ENCODE peak calls at places on chromosomes 11 and 22, in six cellular contexts. One of them, this sample, is unnamed. For H3K27me3, the result is how much of the 10 kb centered on the place peaks cover.

GRCh38 chr11:41851743-41852142 is 392.3 kb upstream of the LRRC4C start:
- DNase-seq in transverse colon: no peak
- DNase-seq in gastrocnemius medialis: no peak
- DNase-seq in MG63: no peak
- DNase-seq in effector memory CD4-positive, alpha-beta T cell: no peak
- DNase-seq in right cardiac atrium: no peak
- DNase-seq in this sample: no peak

GRCh38 chr11:116973270-116973669 is 125.0 kb downstream of the SIK3 start:
- DNase-seq in transverse colon: no peak
- DNase-seq in gastrocnemius medialis: no peak
- DNase-seq in MG63: no peak
- DNase-seq in effector memory CD4-positive, alpha-beta T cell: no peak
- DNase-seq in right cardiac atrium: no peak
- DNase-seq in this sample: no peak

GRCh38 chr11:96342131-96342970 is 644 bp downstream of the MAML2 start:
- DNase-seq in transverse colon: no peak
- DNase-seq in gastrocnemius medialis: no peak
- DNase-seq in MG63: no peak
- DNase-seq in effector memory CD4-positive, alpha-beta T cell: no peak
- DNase-seq in right cardiac atrium: no peak
- DNase-seq in this sample: no peak

GRCh38 chr22:42178910-42179495 is 48.4 kb upstream of the CYP2D6 start:
- DNase-seq in transverse colon: no peak
- DNase-seq in gastrocnemius medialis: no peak
- DNase-seq in MG63: no peak
- DNase-seq in effector memory CD4-positive, alpha-beta T cell: no peak
- DNase-seq in right cardiac atrium: no peak
- DNase-seq in this sample: no peak

GRCh38 chr11:43285826-43286225 is 26.0 kb upstream of the API5 start:
- DNase-seq in transverse colon: no peak
- DNase-seq in gastrocnemius medialis: no peak
- DNase-seq in MG63: no peak
- DNase-seq in effector memory CD4-positive, alpha-beta T cell: no peak
- DNase-seq in right cardiac atrium: no peak
- DNase-seq in this sample: no peak

GRCh38 chr22:48316876-48317250 is 1510.8 kb downstream of the BRD1 start:
- DNase-seq in transverse colon: no peak
- DNase-seq in gastrocnemius medialis: no peak
- DNase-seq in MG63: no peak
- DNase-seq in effector memory CD4-positive, alpha-beta T cell: no peak
- DNase-seq in right cardiac atrium: no peak
- DNase-seq in this sample: no peak

GRCh38 chr11:63592975-63593395 is 21.2 kb downstream of the PLAAT3 start:
- DNase-seq in transverse colon: peak
- DNase-seq in gastrocnemius medialis: no peak
- DNase-seq in MG63: no peak
- DNase-seq in effector memory CD4-positive, alpha-beta T cell: no peak
- DNase-seq in right cardiac atrium: no peak
- DNase-seq in this sample: peak

GRCh38 chr22:30314918-30315317 is 11.8 kb downstream of the TBC1D10A start:
- DNase-seq in transverse colon: no peak
- DNase-seq in gastrocnemius medialis: no peak
- DNase-seq in MG63: peak
- DNase-seq in effector memory CD4-positive, alpha-beta T cell: peak
- DNase-seq in right cardiac atrium: no peak
- DNase-seq in this sample: no peak

GRCh38 chr22:27468712-27469111 is 332.8 kb downstream of the MN1 start:
- DNase-seq in transverse colon: no peak
- DNase-seq in gastrocnemius medialis: no peak
- DNase-seq in MG63: no peak
- DNase-seq in effector memory CD4-positive, alpha-beta T cell: no peak
- DNase-seq in right cardiac atrium: no peak
- DNase-seq in this sample: no peak

GRCh38 chr22:27755521-27756211 is 45.9 kb downstream of the MN1 start:
- DNase-seq in transverse colon: no peak
- DNase-seq in gastrocnemius medialis: no peak
- DNase-seq in MG63: no peak
- DNase-seq in effector memory CD4-positive, alpha-beta T cell: no peak
- DNase-seq in right cardiac atrium: no peak
- DNase-seq in this sample: no peak

GRCh38 chr22:21038405-21038804 is 6.0 kb upstream of the SLC7A4 start:
- DNase-seq in transverse colon: no peak
- DNase-seq in gastrocnemius medialis: peak
- DNase-seq in MG63: no peak
- DNase-seq in effector memory CD4-positive, alpha-beta T cell: no peak
- DNase-seq in right cardiac atrium: peak
- DNase-seq in this sample: no peak

GRCh38 chr22:49208003-49208402 is 619.7 kb downstream of the BRD1 start:
- DNase-seq in transverse colon: no peak
- DNase-seq in gastrocnemius medialis: no peak
- DNase-seq in MG63: no peak
- DNase-seq in effector memory CD4-positive, alpha-beta T cell: no peak
- DNase-seq in right cardiac atrium: no peak
- DNase-seq in this sample: no peak

GRCh38 chr11:111245425-111245824 is at the start of gene POU2AF2:
- DNase-seq in transverse colon: no peak
- DNase-seq in gastrocnemius medialis: no peak
- DNase-seq in MG63: no peak
- DNase-seq in effector memory CD4-positive, alpha-beta T cell: no peak
- DNase-seq in right cardiac atrium: no peak
- DNase-seq in this sample: no peak

GRCh38 chr11:117423046-117423575 is 95.5 kb downstream of the CEP164 start:
- DNase-seq in transverse colon: no peak
- DNase-seq in gastrocnemius medialis: no peak
- DNase-seq in MG63: no peak
- DNase-seq in effector memory CD4-positive, alpha-beta T cell: no peak
- DNase-seq in right cardiac atrium: no peak
- DNase-seq in this sample: no peak

GRCh38 chr22:50140615-50141014 is 29.9 kb upstream of the PANX2 start:
- DNase-seq in transverse colon: no peak
- DNase-seq in gastrocnemius medialis: no peak
- DNase-seq in MG63: no peak
- DNase-seq in effector memory CD4-positive, alpha-beta T cell: no peak
- DNase-seq in right cardiac atrium: no peak
- DNase-seq in this sample: no peak

GRCh38 chr11:9232482-9232881 is 32.7 kb downstream of the DENND5A start:
- DNase-seq in transverse colon: no peak
- DNase-seq in gastrocnemius medialis: no peak
- DNase-seq in MG63: no peak
- DNase-seq in effector memory CD4-positive, alpha-beta T cell: no peak
- DNase-seq in right cardiac atrium: no peak
- DNase-seq in this sample: no peak

GRCh38 chr11:42462558-42463310 is 849.1 kb upstream of the API5 start:
- DNase-seq in transverse colon: no peak
- DNase-seq in gastrocnemius medialis: no peak
- DNase-seq in MG63: peak
- DNase-seq in effector memory CD4-positive, alpha-beta T cell: no peak
- DNase-seq in right cardiac atrium: no peak
- DNase-seq in this sample: peak

GRCh38 chr11:133162228-133162627 is 370.1 kb downstream of the OPCML start:
- DNase-seq in transverse colon: peak
- DNase-seq in gastrocnemius medialis: no peak
- DNase-seq in MG63: no peak
- DNase-seq in effector memory CD4-positive, alpha-beta T cell: no peak
- DNase-seq in right cardiac atrium: peak
- DNase-seq in this sample: no peak

GRCh38 chr11:88102595-88102929 is 72.7 kb downstream of the RAB38 start:
- DNase-seq in transverse colon: no peak
- DNase-seq in gastrocnemius medialis: no peak
- DNase-seq in MG63: no peak
- DNase-seq in effector memory CD4-positive, alpha-beta T cell: no peak
- DNase-seq in right cardiac atrium: no peak
- DNase-seq in this sample: no peak

GRCh38 chr22:43429426-43429825 is 17.6 kb downstream of the MPPED1 start:
- DNase-seq in transverse colon: no peak
- DNase-seq in gastrocnemius medialis: no peak
- DNase-seq in MG63: no peak
- DNase-seq in effector memory CD4-positive, alpha-beta T cell: no peak
- DNase-seq in right cardiac atrium: no peak
- DNase-seq in this sample: no peak

GRCh38 chr22:43427296-43428004 is 15.6 kb downstream of the MPPED1 start:
- DNase-seq in transverse colon: no peak
- DNase-seq in gastrocnemius medialis: no peak
- DNase-seq in MG63: no peak
- DNase-seq in effector memory CD4-positive, alpha-beta T cell: no peak
- DNase-seq in right cardiac atrium: no peak
- DNase-seq in this sample: no peak

GRCh38 chr22:43426816-43427215 is 15.0 kb downstream of the MPPED1 start:
- DNase-seq in transverse colon: no peak
- DNase-seq in gastrocnemius medialis: no peak
- DNase-seq in MG63: no peak
- DNase-seq in effector memory CD4-positive, alpha-beta T cell: no peak
- DNase-seq in right cardiac atrium: peak
- DNase-seq in this sample: no peak

GRCh38 chr22:43425976-43426785 is 14.4 kb downstream of the MPPED1 start:
- DNase-seq in transverse colon: no peak
- DNase-seq in gastrocnemius medialis: no peak
- DNase-seq in MG63: no peak
- DNase-seq in effector memory CD4-positive, alpha-beta T cell: no peak
- DNase-seq in right cardiac atrium: peak
- DNase-seq in this sample: no peak

DNA sequence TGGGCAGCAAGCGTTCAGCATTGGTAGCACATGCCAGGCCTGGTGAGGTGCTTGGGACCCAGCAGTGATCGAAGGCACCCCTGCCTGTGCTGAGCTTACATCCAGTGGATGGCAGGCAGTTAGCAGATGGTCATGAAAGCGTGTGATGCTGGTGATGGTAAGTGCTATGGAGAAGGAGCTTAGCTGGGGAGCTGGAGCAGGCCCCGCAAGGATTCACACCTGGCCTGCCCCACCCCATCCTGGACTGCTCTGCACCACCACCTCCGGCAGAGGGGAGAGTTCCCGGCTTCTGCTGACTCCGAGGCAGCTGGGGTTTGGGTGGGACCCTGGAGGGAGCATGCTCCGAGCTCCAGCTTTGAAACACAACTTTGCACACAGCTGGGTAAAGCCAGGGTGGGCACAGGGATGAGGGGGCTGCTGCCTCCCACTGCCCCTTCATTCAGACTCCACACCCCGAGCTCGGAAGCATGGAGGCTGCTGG is 16.2 kb downstream of the MPPED1 start:
- DNase-seq in transverse colon: no peak
- DNase-seq in gastrocnemius medialis: no peak
- DNase-seq in MG63: no peak
- DNase-seq in effector memory CD4-positive, alpha-beta T cell: no peak
- DNase-seq in right cardiac atrium: no peak
- DNase-seq in this sample: no peak
- H3K27me3 ChIP-seq in transverse colon: under half
- H3K27me3 ChIP-seq in gastrocnemius medialis: under half
- H3K27me3 ChIP-seq in MG63: under half
- H3K27me3 ChIP-seq in effector memory CD4-positive, alpha-beta T cell: under half
- H3K27me3 ChIP-seq in right cardiac atrium: under half
- H3K27me3 ChIP-seq in this sample: under half

GRCh38 chr11:77038029-77038824 is 4.0 kb downstream of the B3GNT6 start:
- DNase-seq in transverse colon: no peak
- DNase-seq in gastrocnemius medialis: no peak
- DNase-seq in MG63: no peak
- DNase-seq in effector memory CD4-positive, alpha-beta T cell: no peak
- DNase-seq in right cardiac atrium: no peak
- DNase-seq in this sample: no peak

GRCh38 chr11:77037057-77037456 is 2.9 kb downstream of the B3GNT6 start:
- DNase-seq in transverse colon: no peak
- DNase-seq in gastrocnemius medialis: no peak
- DNase-seq in MG63: no peak
- DNase-seq in effector memory CD4-positive, alpha-beta T cell: no peak
- DNase-seq in right cardiac atrium: no peak
- DNase-seq in this sample: no peak

GRCh38 chr11:77035041-77035440 is 843 bp downstream of the B3GNT6 start:
- DNase-seq in transverse colon: no peak
- DNase-seq in gastrocnemius medialis: no peak
- DNase-seq in MG63: no peak
- DNase-seq in effector memory CD4-positive, alpha-beta T cell: no peak
- DNase-seq in right cardiac atrium: no peak
- DNase-seq in this sample: no peak

GRCh38 chr11:77035580-77035979 is 1.4 kb downstream of the B3GNT6 start:
- DNase-seq in transverse colon: peak
- DNase-seq in gastrocnemius medialis: no peak
- DNase-seq in MG63: no peak
- DNase-seq in effector memory CD4-positive, alpha-beta T cell: no peak
- DNase-seq in right cardiac atrium: no peak
- DNase-seq in this sample: no peak

DNA sequence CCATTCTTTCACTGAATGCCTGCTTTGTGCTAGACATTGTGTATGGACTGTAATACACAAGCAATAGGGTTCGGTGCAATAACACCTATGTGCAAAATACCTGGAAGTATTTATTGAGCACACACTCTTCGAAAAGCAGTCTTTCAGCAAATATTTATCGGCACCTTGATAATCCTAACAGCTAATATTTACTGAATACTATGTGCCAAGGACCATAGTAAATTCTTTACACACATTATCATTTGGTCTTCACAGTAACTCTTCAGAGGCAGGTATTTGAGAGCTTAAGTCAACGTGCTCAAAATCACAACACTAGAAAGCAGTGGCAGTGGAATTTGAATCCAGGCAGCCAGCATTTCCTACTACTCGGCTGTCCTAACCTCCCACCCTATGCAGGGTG is 2.2 kb downstream of the B3GNT6 start:
- DNase-seq in transverse colon: no peak
- DNase-seq in gastrocnemius medialis: no peak
- DNase-seq in MG63: no peak
- DNase-seq in effector memory CD4-positive, alpha-beta T cell: no peak
- DNase-seq in right cardiac atrium: no peak
- DNase-seq in this sample: no peak
- H3K27me3 ChIP-seq in transverse colon: under half
- H3K27me3 ChIP-seq in gastrocnemius medialis: under half
- H3K27me3 ChIP-seq in MG63: under half
- H3K27me3 ChIP-seq in effector memory CD4-positive, alpha-beta T cell: under half
- H3K27me3 ChIP-seq in right cardiac atrium: under half
- H3K27me3 ChIP-seq in this sample: under half

DNA sequence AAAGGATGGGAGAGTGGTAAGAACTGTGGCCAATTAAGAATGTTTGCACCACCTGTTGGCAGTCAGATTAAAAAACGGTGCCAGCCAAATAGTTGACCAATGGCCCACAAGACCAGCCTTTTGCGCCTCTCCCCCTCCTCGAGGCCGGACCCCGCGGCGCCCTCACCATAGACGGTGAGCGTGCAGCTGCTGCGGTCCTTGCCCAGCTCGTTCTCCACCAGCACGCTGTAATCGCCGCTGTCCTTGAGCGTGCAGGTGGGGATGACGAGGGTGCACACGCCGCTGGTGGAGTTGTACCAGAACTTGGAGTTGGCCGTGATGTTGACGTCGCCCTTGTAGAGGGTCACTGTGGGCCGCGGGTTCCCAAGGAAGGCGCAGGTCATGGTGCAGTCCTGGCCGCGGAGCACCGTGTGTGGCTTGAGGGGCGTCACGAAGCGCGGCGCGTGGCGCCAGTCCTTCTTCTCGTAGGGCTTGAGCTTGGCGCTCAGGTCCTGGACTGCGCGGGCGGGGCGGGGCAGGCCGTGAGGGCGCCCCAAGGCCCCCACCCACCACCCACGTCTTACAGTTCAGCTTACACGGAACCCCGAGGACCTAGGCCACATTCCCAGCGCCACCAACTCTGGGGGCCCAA is 7.2 kb downstream of the TMEM86A start:
- DNase-seq in transverse colon: peak
- DNase-seq in gastrocnemius medialis: no peak
- DNase-seq in MG63: no peak
- DNase-seq in effector memory CD4-positive, alpha-beta T cell: no peak
- DNase-seq in right cardiac atrium: peak
- DNase-seq in this sample: no peak
- H3K27me3 ChIP-seq in transverse colon: under half
- H3K27me3 ChIP-seq in gastrocnemius medialis: under half
- H3K27me3 ChIP-seq in MG63: under half
- H3K27me3 ChIP-seq in effector memory CD4-positive, alpha-beta T cell: under half
- H3K27me3 ChIP-seq in right cardiac atrium: under half
- H3K27me3 ChIP-seq in this sample: under half

GRCh38 chr11:69811431-69811830 is 7.8 kb downstream of the FGF3 start:
- DNase-seq in transverse colon: no peak
- DNase-seq in gastrocnemius medialis: no peak
- DNase-seq in MG63: no peak
- DNase-seq in effector memory CD4-positive, alpha-beta T cell: no peak
- DNase-seq in right cardiac atrium: peak
- DNase-seq in this sample: no peak
- H3K27me3 ChIP-seq in transverse colon: under half
- H3K27me3 ChIP-seq in gastrocnemius medialis: under half
- H3K27me3 ChIP-seq in MG63: under half
- H3K27me3 ChIP-seq in effector memory CD4-positive, alpha-beta T cell: under half
- H3K27me3 ChIP-seq in right cardiac atrium: under half
- H3K27me3 ChIP-seq in this sample: under half